ENCODE peak calls at places on chromosomes 4 and X, in nine cellular contexts. U, G, R, S, F, B, D, A and T are unnamed samples.

GRCh38 chrX:13533726-13534125 is 35.7 kb upstream of the EGFL6 start:
- DNase-seq in F (peak), G (no peak), A (no peak), S (peak), D (peak), U (no peak), B (no peak), R (peak), T (peak)

GRCh38 chrX:109843963-109844751 is 111.1 kb upstream of the ACSL4 start:
- DNase-seq in A (no peak), F (no peak), S (no peak), R (no peak), B (no peak), G (no peak), U (peak), D (no peak), T (no peak)

GRCh38 chr4:99655315-99656081 is 2.1 kb downstream of the C4orf54 start:
- DNase-seq in D (peak), A (no peak), G (no peak), U (no peak), R (peak), F (peak), B (peak), S (peak), T (peak)

GRCh38 chr4:91366561-91366960 is 937.2 kb upstream of the GRID2 start:
- DNase-seq in A (no peak), D (no peak), S (no peak), U (no peak), B (no peak), F (no peak), G (no peak), R (no peak), T (no peak)

GRCh38 chr4:24328711-24329110 is 255.6 kb downstream of the DHX15 start:
- DNase-seq in R (no peak), S (no peak), U (no peak), F (no peak), A (no peak), D (no peak), B (no peak), G (no peak), T (no peak)

GRCh38 chr4:74932832-74933561 is at the start of gene PARM1:
- DNase-seq in B (peak), F (peak), S (peak), G (peak), D (peak), R (peak), U (peak), A (no peak), T (peak)

GRCh38 chr4:149056615-149057014 is 614.4 kb upstream of the NR3C2 start:
- DNase-seq in B (no peak), S (no peak), D (no peak), F (peak), G (no peak), U (no peak), R (no peak), A (no peak), T (peak)

GRCh38 chr4:23957465-23957864 is 67.6 kb upstream of the PPARGC1A start:
- DNase-seq in S (no peak), U (no peak), F (no peak), A (no peak), G (no peak), D (no peak), B (no peak), R (no peak), T (no peak)

GRCh38 chr4:138609943-138610350 is 367.8 kb upstream of the SLC7A11 start:
- DNase-seq in F (peak), D (peak), B (peak), U (peak), A (no peak), G (no peak), S (peak), R (no peak), T (no peak)

GRCh38 chrX:69138512-69138911 is 26.7 kb downstream of the PJA1 start:
- DNase-seq in D (no peak), G (no peak), R (no peak), B (peak), U (no peak), F (no peak), S (no peak), A (no peak), T (no peak)

GRCh38 chrX:10041383-10041782 is 74.2 kb downstream of the CLDN34 start:
- DNase-seq in R (no peak), B (peak), F (no peak), G (no peak), S (no peak), U (no peak), A (no peak), D (no peak), T (no peak)

GRCh38 chrX:68186552-68187262 is 246.6 kb downstream of the OPHN1 start:
- DNase-seq in B (peak), F (peak), D (peak), S (no peak), A (no peak), U (no peak), G (no peak), R (no peak), T (peak)

GRCh38 chr4:76850010-76850441 is 47.9 kb downstream of the SOWAHB start:
- DNase-seq in B (peak), A (no peak), S (peak), R (peak), F (peak), G (no peak), U (no peak), D (peak), T (peak)

GRCh38 chrX:107654778-107655761 is 26.8 kb downstream of the PRPS1 start:
- DNase-seq in B (peak), D (peak), G (no peak), R (peak), U (peak), F (peak), S (peak), A (peak), T (peak)

GRCh38 chr4:153480704-153481103 is 14.5 kb downstream of the TMEM131L start:
- DNase-seq in A (no peak), D (no peak), R (no peak), B (no peak), G (no peak), F (no peak), S (no peak), U (no peak), T (no peak)

GRCh38 chr4:70913947-70914445 is 11.8 kb downstream of the MOB1B start:
- DNase-seq in A (no peak), B (no peak), G (no peak), R (no peak), S (no peak), D (peak), F (peak), U (no peak), T (peak)

GRCh38 chr4:75432683-75433082 is 81.5 kb downstream of the RCHY1 start:
- DNase-seq in D (no peak), R (peak), S (peak), U (peak), A (peak), G (no peak), B (peak), F (peak), T (peak)

GRCh38 chrX:111687305-111687704 is 6.3 kb downstream of the ALG13 start:
- DNase-seq in D (no peak), R (no peak), F (no peak), U (no peak), B (no peak), A (no peak), G (no peak), S (no peak), T (no peak)

GRCh38 chrX:45669715-45670360 is 469.2 kb upstream of the DIPK2B start:
- DNase-seq in B (peak), G (no peak), R (no peak), F (no peak), A (no peak), U (no peak), D (peak), S (no peak), T (no peak)

GRCh38 chr4:107472265-107472948 is 247.6 kb downstream of the PAPSS1 start:
- DNase-seq in S (no peak), G (no peak), F (no peak), B (no peak), A (no peak), D (no peak), U (no peak), R (no peak), T (peak)

GRCh38 chr4:176191974-176192373 is 3.4 kb downstream of the SPATA4 start:
- DNase-seq in D (peak), A (no peak), U (no peak), S (peak), B (no peak), F (peak), R (no peak), G (no peak), T (peak)

GRCh38 chr4:32462944-32463343 is 1742.8 kb downstream of the PCDH7 start:
- DNase-seq in D (peak), G (no peak), R (peak), S (peak), A (no peak), B (peak), U (no peak), F (peak), T (peak)

GRCh38 chr4:129350800-129351199 is 254.8 kb downstream of the C4orf33 start:
- DNase-seq in A (no peak), R (peak), G (no peak), U (no peak), D (no peak), F (peak), S (no peak), B (peak), T (peak)

GRCh38 chr4:71293705-71294104 is 45.1 kb upstream of the SLC4A4 start:
- DNase-seq in G (no peak), A (no peak), S (peak), D (peak), U (no peak), F (peak), R (no peak), B (peak), T (peak)

GRCh38 chr4:1775731-1776500 is 17.2 kb upstream of the FGFR3 start:
- DNase-seq in D (no peak), S (peak), F (peak), A (no peak), G (no peak), R (no peak), B (no peak), U (no peak), T (peak)

GRCh38 chrX:2447484-2447883 is 53.3 kb downstream of the DHRSX start:
- DNase-seq in S (no peak), R (no peak), A (no peak), U (no peak), D (no peak), B (no peak), G (no peak), F (no peak), T (no peak)

GRCh38 chr4:81675785-81676427 is 204.2 kb upstream of the RASGEF1B start:
- DNase-seq in S (no peak), A (no peak), R (no peak), F (no peak), G (no peak), D (peak), U (no peak), B (no peak), T (no peak)

GRCh38 chr4:8117278-8117682 is 41.3 kb downstream of the ABLIM2 start:
- DNase-seq in A (peak), B (peak), R (peak), S (peak), U (no peak), F (peak), G (no peak), D (peak), T (peak)

GRCh38 chrX:68358679-68359078 is 74.6 kb downstream of the OPHN1 start:
- DNase-seq in G (no peak), B (peak), U (no peak), S (no peak), F (no peak), R (no peak), D (no peak), A (no peak), T (no peak)

GRCh38 chr4:82799006-82799881 is 648 bp upstream of the SCD5 start:
- DNase-seq in S (no peak), G (no peak), B (no peak), A (peak), D (no peak), R (no peak), F (peak), U (no peak), T (no peak)

GRCh38 chr4:157221426-157221894 is 932 bp downstream of the GRIA2 start:
- DNase-seq in S (no peak), F (no peak), B (no peak), U (no peak), D (no peak), A (no peak), R (no peak), G (no peak), T (no peak)

GRCh38 chr4:180100433-180101344 is 2142.5 kb upstream of the TENM3 start:
- DNase-seq in U (no peak), D (no peak), R (no peak), B (no peak), F (no peak), S (no peak), A (no peak), G (no peak), T (no peak)

GRCh38 chr4:154868423-154869194 is 87.5 kb downstream of the RBM46 start:
- DNase-seq in A (no peak), F (no peak), B (no peak), R (no peak), D (no peak), S (no peak), U (no peak), G (no peak), T (no peak)

GRCh38 chr4:128979934-128980333 is 113.4 kb downstream of the SCLT1 start:
- DNase-seq in D (peak), U (no peak), R (peak), B (peak), G (no peak), S (peak), F (peak), A (no peak), T (peak)

GRCh38 chr4:44623687-44624086 is 27.7 kb downstream of the YIPF7 start:
- DNase-seq in A (no peak), F (no peak), D (no peak), S (no peak), U (no peak), B (no peak), G (no peak), R (no peak), T (no peak)

GRCh38 chrX:148049441-148049840 is 68.3 kb downstream of the FMR1NB start:
- DNase-seq in G (no peak), D (peak), A (peak), F (peak), U (peak), R (peak), S (peak), B (peak), T (peak)

GRCh38 chrX:151621422-151621821 is 57.9 kb downstream of the PASD1 start:
- DNase-seq in B (no peak), D (no peak), A (no peak), S (no peak), F (no peak), R (no peak), G (no peak), U (no peak), T (no peak)

GRCh38 chr4:176339936-176340761 is 20.4 kb downstream of the SPCS3 start:
- DNase-seq in R (no peak), F (no peak), B (no peak), U (no peak), S (no peak), A (no peak), G (no peak), D (no peak), T (peak)

GRCh38 chr4:88043586-88044340 is 36.3 kb downstream of the PKD2 start:
- DNase-seq in R (no peak), U (no peak), S (no peak), G (no peak), B (no peak), D (no peak), F (no peak), A (no peak), T (no peak)

GRCh38 chrX:50082741-50083140 is 118.1 kb downstream of the AKAP4 start:
- DNase-seq in U (no peak), B (no peak), S (no peak), A (no peak), F (no peak), D (no peak), G (no peak), R (no peak), T (no peak)

GRCh38 chrX:50075630-50076349 is 125.0 kb downstream of the AKAP4 start:
- DNase-seq in A (no peak), U (no peak), F (no peak), G (no peak), D (no peak), R (no peak), S (no peak), B (no peak), T (no peak)

DNA sequence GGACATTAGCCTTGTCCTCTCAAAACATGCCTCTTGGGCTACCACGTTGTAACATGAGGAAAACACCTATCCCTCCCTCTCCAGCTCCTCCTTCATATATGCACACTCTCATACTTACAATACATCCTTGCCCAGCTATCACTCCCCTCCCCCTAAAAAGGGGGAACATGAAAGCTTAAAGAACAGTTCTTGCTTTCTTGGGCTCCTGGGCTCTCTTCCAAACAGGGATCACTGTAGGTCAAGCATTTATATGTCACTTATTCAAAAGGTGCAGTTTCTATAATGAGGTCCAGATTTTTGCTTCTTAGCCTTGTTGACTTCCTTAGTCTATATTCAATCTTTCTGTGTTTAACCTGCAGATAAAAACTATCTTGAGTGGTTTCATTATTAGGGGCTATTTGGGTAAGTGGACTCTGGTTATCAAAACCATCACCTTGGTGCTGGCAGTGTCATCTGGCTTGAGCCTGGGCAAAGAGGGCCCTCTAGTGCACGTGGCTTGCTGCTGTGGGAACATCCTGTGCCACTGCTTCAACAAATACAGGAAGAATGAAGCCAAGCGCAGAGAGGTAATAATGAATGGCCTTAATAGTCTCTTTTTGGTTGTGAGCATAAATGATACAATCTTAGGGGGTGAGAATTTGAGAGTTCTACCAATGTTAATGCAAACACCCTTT is 119.4 kb downstream of the AKAP4 start:
- DNase-seq in A (no peak), G (no peak), U (no peak), F (peak), D (peak), R (no peak), B (peak), S (peak), T (peak)
- TF ChIP-seq CTCF in A (no peak), G (no peak), U (peak), F (peak), D (peak), R (no peak), B (peak), S (peak), T (peak)

GRCh38 chr4:159013692-159014091 is 89.2 kb upstream of the RAPGEF2 start:
- DNase-seq in D (no peak), G (no peak), B (no peak), S (no peak), A (no peak), R (no peak), F (peak), U (no peak), T (no peak)

GRCh38 chr4:159014896-159015295 is 88.0 kb upstream of the RAPGEF2 start:
- DNase-seq in S (no peak), B (no peak), A (no peak), U (no peak), G (no peak), R (no peak), D (no peak), F (no peak), T (no peak)

GRCh38 chr4:159017323-159018036 is 85.4 kb upstream of the RAPGEF2 start:
- DNase-seq in U (peak), B (no peak), D (no peak), S (no peak), R (no peak), F (no peak), G (no peak), A (no peak), T (no peak)

GRCh38 chr4:159016527-159017137 is 86.2 kb upstream of the RAPGEF2 start:
- DNase-seq in D (peak), B (peak), A (no peak), U (peak), R (no peak), G (no peak), F (no peak), S (no peak), T (no peak)

DNA sequence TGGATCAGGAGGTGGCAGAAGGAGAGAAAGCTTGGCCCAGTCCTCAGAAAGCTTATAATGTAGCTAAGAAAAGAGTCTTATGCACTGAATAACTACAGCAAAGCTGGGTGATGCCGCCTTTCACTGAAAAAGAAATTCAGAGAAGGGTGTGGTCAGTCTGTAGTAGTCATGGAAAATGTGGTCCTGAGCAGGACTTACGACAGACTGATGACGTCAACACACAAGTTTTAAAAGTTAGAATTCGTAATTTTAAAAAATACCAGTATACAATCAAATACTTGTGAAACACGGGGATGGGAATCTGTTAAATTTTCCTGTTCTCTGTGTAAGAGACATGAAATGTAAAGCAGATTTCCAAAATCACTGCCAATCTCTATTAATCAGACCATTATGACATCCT is 87.0 kb upstream of the RAPGEF2 start:
- DNase-seq in D (peak), B (peak), S (no peak), R (no peak), A (no peak), F (no peak), G (no peak), U (no peak), T (no peak)
- TF ChIP-seq CTCF in D (no peak), B (no peak), S (no peak), R (no peak), A (no peak), F (no peak), G (no peak), U (no peak), T (no peak)

GRCh38 chr4:62644372-62644771 is 1444.2 kb downstream of the ADGRL3 start:
- DNase-seq in B (peak), U (no peak), A (no peak), R (peak), S (peak), G (no peak), F (peak), D (peak), T (peak)
- TF ChIP-seq CTCF in B (no peak), U (no peak), A (peak), R (peak), S (peak), G (no peak), F (peak), D (peak), T (peak)

GRCh38 chr4:14771091-14771490 is 231.2 kb upstream of the CPEB2 start:
- DNase-seq in F (no peak), S (peak), D (peak), A (no peak), B (peak), G (no peak), U (no peak), R (peak), T (peak)
- TF ChIP-seq CTCF in F (no peak), S (no peak), D (no peak), A (no peak), B (no peak), G (no peak), U (no peak), R (no peak), T (no peak)